ENCODE peak calls at places on chromosomes 3 and 15, in seven cellular contexts. W, Z, H, L, I, V and J are unnamed samples.

GRCh38 chr3:23219117-23219516 is 16.0 kb downstream of the UBE2E2 start:
- DNase-seq in W (no peak), L (peak), I (no peak), H (no peak), Z (no peak), V (no peak), J (no peak)

GRCh38 chr15:85541744-85542143 is 161.3 kb downstream of the AKAP13 start:
- DNase-seq in H (no peak), L (peak), W (peak), I (no peak), Z (peak), V (no peak), J (no peak)

GRCh38 chr3:50587806-50588758 is 18.8 kb downstream of the HEMK1 start:
- DNase-seq in W (no peak), L (no peak), V (no peak), Z (peak), I (no peak), H (peak), J (no peak)

GRCh38 chr15:81781316-81781868 is 264.4 kb downstream of the MEX3B start:
- DNase-seq in Z (no peak), V (peak), H (no peak), L (no peak), W (no peak), I (no peak), J (no peak)

GRCh38 chr3:111797035-111797717 is 61.9 kb upstream of the PHLDB2 start:
- DNase-seq in W (no peak), H (no peak), Z (no peak), L (no peak), I (no peak), V (no peak), J (no peak)

GRCh38 chr3:15861163-15861562 is 63.4 kb upstream of the ANKRD28 start:
- DNase-seq in W (no peak), Z (no peak), H (peak), V (no peak), I (no peak), L (peak), J (no peak)

GRCh38 chr3:198107840-198108734 is 148.1 kb downstream of the LMLN start:
- DNase-seq in V (no peak), H (no peak), I (no peak), L (no peak), W (no peak), Z (no peak), J (no peak)

GRCh38 chr3:126607214-126607908 is 47.6 kb downstream of the TXNRD3 start:
- DNase-seq in V (peak), I (peak), L (peak), W (peak), Z (no peak), H (peak), J (no peak)

GRCh38 chr3:27986204-27986879 is 255.1 kb upstream of the CMC1 start:
- DNase-seq in Z (no peak), L (no peak), W (no peak), H (no peak), I (no peak), V (no peak), J (no peak)

GRCh38 chr3:197216169-197216860 is 82.1 kb downstream of the DLG1 start:
- DNase-seq in L (peak), W (peak), Z (no peak), V (no peak), H (no peak), I (peak), J (no peak)

GRCh38 chr3:112437146-112438022 is 61.9 kb downstream of the BTLA start:
- DNase-seq in W (peak), H (peak), I (no peak), L (peak), Z (no peak), V (peak), J (no peak)

GRCh38 chr3:50603261-50604109 is 8.1 kb downstream of the CISH start:
- DNase-seq in H (peak), I (no peak), Z (peak), V (no peak), W (no peak), L (no peak), J (no peak)